ENCODE peak calls at places on chromosome 2, in seven cellular contexts. M, V, D, Z, C, X and Y are unnamed samples.
A peak's percentile ranks its signal among the peaks of the same experiment; 100 is the strongest.

GRCh38 chr2:45000341-45000901 is 8.8 kb downstream of the SIX2 start:
- DNase-seq in C (no peak), Z (no peak), M (no peak), D (peak; percentile 32), V (no peak), X (no peak), Y (no peak)

GRCh38 chr2:240775911-240776310 is 44.1 kb downstream of the KIF1A start:
- DNase-seq in M (no peak), D (no peak), Z (no peak), X (no peak), V (peak; percentile 47), C (no peak), Y (no peak)

GRCh38 chr2:240868286-240869108 is at the start of gene AGXT:
- DNase-seq in D (no peak), X (peak; percentile 71), M (no peak), V (no peak), Z (no peak), C (no peak), Y (no peak)

GRCh38 chr2:184677171-184677570 is 78.8 kb downstream of the ZNF804A start:
- DNase-seq in X (no peak), Z (no peak), C (no peak), M (no peak), D (no peak), V (no peak), Y (no peak)

GRCh38 chr2:37573818-37574388 is 97.5 kb downstream of the CDC42EP3 start:
- DNase-seq in X (no peak), M (no peak), D (no peak), Z (peak; percentile 70), V (no peak), C (no peak), Y (no peak)

GRCh38 chr2:40734797-40735196 is 282.9 kb upstream of the SLC8A1 start:
- DNase-seq in X (no peak), Z (no peak), D (no peak), C (no peak), V (no peak), M (no peak), Y (no peak)

GRCh38 chr2:201254331-201254730 is 6.0 kb upstream of the CASP8 start:
- DNase-seq in D (no peak), X (peak; percentile 63), Z (no peak), C (peak; percentile 51), V (no peak), M (no peak), Y (no peak)

GRCh38 chr2:29235411-29235810 is 120.2 kb downstream of the CLIP4 start:
- DNase-seq in M (no peak), C (no peak), X (no peak), Z (no peak), D (no peak), V (no peak), Y (no peak)

GRCh38 chr2:20326163-20326780 is 24.4 kb downstream of the PUM2 start:
- DNase-seq in Z (no peak), X (peak; percentile 58), M (peak; percentile 23), D (peak; percentile 51), C (no peak), V (peak; percentile 74), Y (no peak)

GRCh38 chr2:165839610-165840009 is 45.6 kb upstream of the GALNT3 start:
- DNase-seq in V (no peak), X (no peak), M (no peak), C (no peak), Z (no peak), D (no peak), Y (no peak)

GRCh38 chr2:237964578-237965404 is 2.0 kb upstream of the UBE2F start:
- DNase-seq in V (no peak), Z (no peak), C (no peak), X (no peak), D (peak; percentile 84), M (no peak), Y (no peak)

GRCh38 chr2:95337829-95338228 is 40.7 kb downstream of the KCNIP3 start:
- DNase-seq in D (no peak), M (no peak), V (no peak), C (no peak), X (no peak), Z (no peak), Y (no peak)

GRCh38 chr2:120343433-120344105 is 2.4 kb upstream of the INHBB start:
- DNase-seq in C (peak; percentile 89), X (peak; percentile 68), M (peak; percentile 59), V (peak; percentile 92), D (peak; percentile 66), Z (no peak), Y (peak; percentile 63)

GRCh38 chr2:21036708-21037670 is 6.9 kb downstream of the APOB start:
- DNase-seq in C (no peak), M (no peak), D (no peak), X (no peak), V (no peak), Z (no peak), Y (no peak)

GRCh38 chr2:219713110-219713509 is 85.7 kb downstream of the SLC4A3 start:
- DNase-seq in C (no peak), M (no peak), X (peak; percentile 36), D (peak; percentile 65), V (peak; percentile 31), Z (no peak), Y (no peak)

GRCh38 chr2:88211809-88212154 is 41.6 kb downstream of the THNSL2 start:
- DNase-seq in Z (no peak), V (no peak), M (no peak), C (no peak), D (no peak), X (no peak), Y (no peak)

GRCh38 chr2:191758420-191759199 is 80.7 kb downstream of the NABP1 start:
- DNase-seq in D (peak; percentile 57), V (peak; percentile 65), C (peak; percentile 67), X (peak; percentile 71), M (peak; percentile 47), Z (peak; percentile 55), Y (peak; percentile 64)

GRCh38 chr2:63841254-63842022 is at the start of gene UGP2:
- DNase-seq in C (peak; percentile 88), V (peak; percentile 83), X (peak; percentile 90), D (peak; percentile 81), M (peak; percentile 52), Z (peak; percentile 62), Y (peak; percentile 42)

GRCh38 chr2:240964221-240964853 is 34.1 kb upstream of the SNED1 start:
- DNase-seq in M (no peak), D (no peak), C (no peak), V (no peak), Z (no peak), X (no peak), Y (no peak)

DNA sequence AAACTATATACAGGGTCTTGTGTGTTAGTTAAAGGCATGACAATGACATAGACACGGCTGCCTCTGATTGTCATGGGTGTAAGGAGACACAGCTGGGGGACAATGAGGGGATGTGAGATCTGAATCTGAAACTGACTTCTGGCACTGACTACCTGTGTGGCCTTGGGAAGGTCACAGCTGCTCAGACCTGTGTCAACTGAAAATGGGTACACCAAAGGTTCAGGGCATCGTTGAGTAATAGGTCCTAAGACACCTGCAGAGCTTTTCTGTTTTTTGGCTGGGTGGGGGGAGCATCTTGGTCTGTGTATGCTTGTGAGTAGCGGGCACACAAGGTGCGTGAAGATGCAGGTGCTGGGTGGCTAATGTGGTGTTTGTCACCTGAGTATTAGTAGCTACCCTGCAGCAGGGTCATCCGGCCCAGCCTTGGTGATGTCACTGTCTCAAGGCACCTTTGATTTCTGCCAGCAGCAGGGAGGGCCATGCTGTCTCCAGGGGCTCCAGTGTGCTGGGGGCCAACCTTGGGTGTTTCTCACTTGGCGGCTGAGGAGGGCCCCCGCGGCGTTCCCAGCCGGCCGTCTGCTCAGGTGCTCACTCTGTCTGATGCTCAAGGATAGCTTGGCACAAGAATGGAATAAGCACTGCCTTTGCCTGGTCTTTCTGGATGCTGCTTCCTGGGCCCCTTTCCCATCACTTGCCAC is 53.1 kb upstream of the HS6ST1 start:
- DNase-seq in V (no peak), C (no peak), X (no peak), D (no peak), M (no peak), Z (no peak), Y (no peak)
- TF ChIP-seq TAF1 in V (no peak), C (no peak), X (no peak), D (no peak), M (no peak), Z (no peak), Y (no peak)

GRCh38 chr2:136001147-136001546 is 15.7 kb upstream of the DARS1 start:
- DNase-seq in M (no peak), C (no peak), V (no peak), Z (no peak), X (no peak), D (no peak), Y (no peak)

GRCh38 chr2:136004920-136005319 is 19.5 kb upstream of the DARS1 start:
- DNase-seq in X (no peak), Z (no peak), D (no peak), C (no peak), M (no peak), V (no peak), Y (no peak)

GRCh38 chr2:136008205-136008865 is 22.9 kb upstream of the DARS1 start:
- DNase-seq in M (no peak), C (no peak), D (no peak), Z (no peak), X (no peak), V (no peak), Y (no peak)

GRCh38 chr2:136006658-136007057 is 21.2 kb upstream of the DARS1 start:
- DNase-seq in X (no peak), M (no peak), D (no peak), Z (no peak), C (no peak), V (no peak), Y (no peak)

GRCh38 chr2:136005462-136006205 is 20.2 kb upstream of the DARS1 start:
- DNase-seq in Z (no peak), X (no peak), M (no peak), D (no peak), V (no peak), C (no peak), Y (no peak)
- TF ChIP-seq TAF1 in Z (no peak), X (no peak), M (no peak), D (no peak), V (no peak), C (no peak), Y (no peak)

DNA sequence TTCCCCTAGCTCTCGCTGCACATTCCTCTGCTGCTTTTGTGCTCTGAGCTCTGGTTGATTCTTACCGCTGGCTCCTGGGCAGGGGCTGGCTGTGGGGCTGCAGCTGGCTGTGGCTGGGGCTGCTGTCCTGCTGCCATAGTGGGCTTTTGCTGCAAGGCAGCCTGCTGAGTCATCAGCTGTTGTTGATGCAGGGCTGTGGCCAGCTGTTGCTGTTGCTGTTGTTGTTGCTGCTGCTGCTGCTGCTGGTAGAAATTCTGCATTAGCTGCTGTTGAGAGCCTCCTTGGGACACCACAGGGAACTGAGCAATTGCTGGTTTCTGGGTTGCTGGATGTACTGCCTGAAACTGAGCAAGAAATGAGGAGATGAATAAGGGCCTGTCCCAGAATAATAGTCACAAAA is 77.2 kb upstream of the NFU1 start:
- DNase-seq in X (no peak), D (no peak), Z (no peak), M (no peak), C (no peak), V (no peak), Y (no peak)
- TF ChIP-seq TAF1 in X (no peak), D (no peak), Z (no peak), M (no peak), C (no peak), V (no peak), Y (no peak)

DNA sequence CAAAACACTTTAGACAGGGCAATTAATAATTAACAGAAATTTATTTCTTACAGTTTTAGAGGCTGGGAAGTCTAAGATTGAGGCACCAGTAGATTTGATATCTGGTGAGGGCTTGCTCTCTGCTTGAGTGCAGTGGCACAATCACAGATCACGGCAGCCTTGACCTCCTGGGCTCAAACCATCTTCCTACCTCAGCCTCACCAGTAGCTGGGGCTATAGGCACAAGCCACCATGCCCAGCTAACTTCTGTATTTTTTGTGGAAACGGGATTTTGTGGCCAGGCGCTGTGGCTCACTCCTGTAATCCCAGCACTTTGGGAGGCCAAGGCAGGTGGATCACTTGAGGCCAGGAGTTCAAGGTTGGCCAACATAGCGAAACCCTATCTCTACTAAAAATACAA is 29.0 kb upstream of the ACVR1 start:
- DNase-seq in Z (no peak), C (no peak), D (no peak), M (no peak), V (no peak), X (no peak), Y (no peak)
- TF ChIP-seq TAF1 in Z (no peak), C (no peak), D (no peak), M (no peak), V (no peak), X (no peak), Y (no peak)